ENCODE peak calls at places on chromosomes 1 and 21, in eight cellular contexts. One of them, this sample, is unnamed. For H3K4me1, the result is how much of the 10 kb centered on the place peaks cover.

GRCh38 chr1:189619682-189620332 is 857.9 kb downstream of the BRINP3 start:
- DNase-seq in spleen: no peak
- DNase-seq in stomach: no peak
- DNase-seq in heart left ventricle: no peak
- DNase-seq in gastrocnemius medialis: no peak
- DNase-seq in ovary: no peak
- DNase-seq in uterus: no peak
- DNase-seq in breast epithelium: no peak
- DNase-seq in this sample: no peak

GRCh38 chr1:24992761-24993211 is 62.7 kb upstream of the RUNX3 start:
- DNase-seq in spleen: peak
- DNase-seq in stomach: no peak
- DNase-seq in heart left ventricle: no peak
- DNase-seq in gastrocnemius medialis: no peak
- DNase-seq in ovary: no peak
- DNase-seq in uterus: no peak
- DNase-seq in breast epithelium: no peak
- DNase-seq in this sample: no peak

GRCh38 chr21:45636921-45637646 is 6.4 kb upstream of the PCBP3 start:
- DNase-seq in spleen: no peak
- DNase-seq in stomach: no peak
- DNase-seq in heart left ventricle: no peak
- DNase-seq in gastrocnemius medialis: no peak
- DNase-seq in ovary: no peak
- DNase-seq in uterus: no peak
- DNase-seq in breast epithelium: no peak
- DNase-seq in this sample: no peak

GRCh38 chr1:19300211-19300610 is 11.6 kb upstream of the AKR7A3 start:
- DNase-seq in spleen: no peak
- DNase-seq in stomach: no peak
- DNase-seq in heart left ventricle: no peak
- DNase-seq in gastrocnemius medialis: no peak
- DNase-seq in ovary: no peak
- DNase-seq in uterus: no peak
- DNase-seq in breast epithelium: no peak
- DNase-seq in this sample: no peak

GRCh38 chr1:172662464-172663109 is 3.7 kb downstream of the FASLG start:
- DNase-seq in spleen: peak
- DNase-seq in stomach: peak
- DNase-seq in heart left ventricle: peak
- DNase-seq in gastrocnemius medialis: peak
- DNase-seq in ovary: no peak
- DNase-seq in uterus: peak
- DNase-seq in breast epithelium: no peak
- DNase-seq in this sample: peak

GRCh38 chr1:10691740-10692125 is 104.7 kb downstream of the CASZ1 start:
- DNase-seq in spleen: no peak
- DNase-seq in stomach: no peak
- DNase-seq in heart left ventricle: no peak
- DNase-seq in gastrocnemius medialis: no peak
- DNase-seq in ovary: no peak
- DNase-seq in uterus: no peak
- DNase-seq in breast epithelium: no peak
- DNase-seq in this sample: no peak

GRCh38 chr21:46457801-46458314 is 833 bp upstream of the DIP2A start:
- DNase-seq in spleen: no peak
- DNase-seq in stomach: peak
- DNase-seq in heart left ventricle: peak
- DNase-seq in gastrocnemius medialis: peak
- DNase-seq in ovary: no peak
- DNase-seq in uterus: no peak
- DNase-seq in breast epithelium: no peak
- DNase-seq in this sample: peak

GRCh38 chr1:203797948-203798347 is 2.5 kb downstream of the ZBED6 start:
- DNase-seq in spleen: no peak
- DNase-seq in stomach: no peak
- DNase-seq in heart left ventricle: no peak
- DNase-seq in gastrocnemius medialis: peak
- DNase-seq in ovary: no peak
- DNase-seq in uterus: no peak
- DNase-seq in breast epithelium: no peak
- DNase-seq in this sample: no peak

GRCh38 chr1:6497215-6497866 is 5.9 kb upstream of the PLEKHG5 start:
- DNase-seq in spleen: peak
- DNase-seq in stomach: peak
- DNase-seq in heart left ventricle: peak
- DNase-seq in gastrocnemius medialis: no peak
- DNase-seq in ovary: peak
- DNase-seq in uterus: no peak
- DNase-seq in breast epithelium: no peak
- DNase-seq in this sample: peak

GRCh38 chr1:240351690-240352089 is 260.0 kb downstream of the FMN2 start:
- DNase-seq in spleen: no peak
- DNase-seq in stomach: no peak
- DNase-seq in heart left ventricle: no peak
- DNase-seq in gastrocnemius medialis: no peak
- DNase-seq in ovary: no peak
- DNase-seq in uterus: no peak
- DNase-seq in breast epithelium: no peak
- DNase-seq in this sample: no peak

GRCh38 chr1:11790880-11791715 is 14.7 kb downstream of the MTHFR start:
- DNase-seq in spleen: peak
- DNase-seq in stomach: peak
- DNase-seq in heart left ventricle: peak
- DNase-seq in gastrocnemius medialis: peak
- DNase-seq in ovary: peak
- DNase-seq in uterus: peak
- DNase-seq in breast epithelium: peak
- DNase-seq in this sample: peak

GRCh38 chr1:2642560-2643413 is 10.0 kb upstream of the MMEL1 start:
- DNase-seq in spleen: peak
- DNase-seq in stomach: peak
- DNase-seq in heart left ventricle: peak
- DNase-seq in gastrocnemius medialis: peak
- DNase-seq in ovary: peak
- DNase-seq in uterus: peak
- DNase-seq in breast epithelium: peak
- DNase-seq in this sample: peak

GRCh38 chr1:213984387-213985180 is 3.2 kb upstream of the PROX1 start:
- DNase-seq in spleen: no peak
- DNase-seq in stomach: no peak
- DNase-seq in heart left ventricle: no peak
- DNase-seq in gastrocnemius medialis: no peak
- DNase-seq in ovary: no peak
- DNase-seq in uterus: no peak
- DNase-seq in breast epithelium: no peak
- DNase-seq in this sample: no peak

GRCh38 chr1:208209286-208209685 is 34.9 kb downstream of the PLXNA2 start:
- DNase-seq in spleen: no peak
- DNase-seq in stomach: no peak
- DNase-seq in heart left ventricle: no peak
- DNase-seq in gastrocnemius medialis: no peak
- DNase-seq in ovary: no peak
- DNase-seq in uterus: no peak
- DNase-seq in breast epithelium: no peak
- DNase-seq in this sample: no peak

GRCh38 chr1:165874643-165875042 is 47.2 kb downstream of the UCK2 start:
- DNase-seq in spleen: no peak
- DNase-seq in stomach: no peak
- DNase-seq in heart left ventricle: no peak
- DNase-seq in gastrocnemius medialis: no peak
- DNase-seq in ovary: no peak
- DNase-seq in uterus: no peak
- DNase-seq in breast epithelium: no peak
- DNase-seq in this sample: no peak

GRCh38 chr1:44031051-44031899 is at the start of gene SLC6A9:
- DNase-seq in spleen: peak
- DNase-seq in stomach: peak
- DNase-seq in heart left ventricle: no peak
- DNase-seq in gastrocnemius medialis: no peak
- DNase-seq in ovary: peak
- DNase-seq in uterus: peak
- DNase-seq in breast epithelium: peak
- DNase-seq in this sample: peak

GRCh38 chr1:65066766-65067490 is 81.1 kb upstream of the AK4 start:
- DNase-seq in spleen: peak
- DNase-seq in stomach: peak
- DNase-seq in heart left ventricle: peak
- DNase-seq in gastrocnemius medialis: peak
- DNase-seq in ovary: peak
- DNase-seq in uterus: peak
- DNase-seq in breast epithelium: peak
- DNase-seq in this sample: peak
- TF ChIP-seq POLR2A in spleen: peak
- TF ChIP-seq POLR2A in stomach: no peak
- TF ChIP-seq POLR2A in heart left ventricle: peak
- TF ChIP-seq POLR2A in gastrocnemius medialis: peak
- TF ChIP-seq POLR2A in ovary: peak
- TF ChIP-seq POLR2A in uterus: peak
- TF ChIP-seq POLR2A in breast epithelium: peak
- TF ChIP-seq POLR2A in this sample: peak

GRCh38 chr21:42282715-42283114 is 32.5 kb downstream of the TFF3 start:
- DNase-seq in spleen: peak
- DNase-seq in stomach: no peak
- DNase-seq in heart left ventricle: no peak
- DNase-seq in gastrocnemius medialis: no peak
- DNase-seq in ovary: no peak
- DNase-seq in uterus: no peak
- DNase-seq in breast epithelium: no peak
- DNase-seq in this sample: no peak
- H3K4me1 ChIP-seq in spleen: under half
- H3K4me1 ChIP-seq in stomach: under half
- H3K4me1 ChIP-seq in heart left ventricle: under half
- H3K4me1 ChIP-seq in gastrocnemius medialis: under half
- H3K4me1 ChIP-seq in ovary: under half
- H3K4me1 ChIP-seq in uterus: under half
- H3K4me1 ChIP-seq in breast epithelium: under half
- H3K4me1 ChIP-seq in this sample: under half

GRCh38 chr1:238119060-238119459 is 228.3 kb upstream of the ZP4 start:
- DNase-seq in spleen: no peak
- DNase-seq in stomach: no peak
- DNase-seq in heart left ventricle: no peak
- DNase-seq in gastrocnemius medialis: no peak
- DNase-seq in ovary: no peak
- DNase-seq in uterus: no peak
- DNase-seq in breast epithelium: no peak
- DNase-seq in this sample: no peak
- TF ChIP-seq POLR2A in spleen: no peak
- TF ChIP-seq POLR2A in stomach: no peak
- TF ChIP-seq POLR2A in heart left ventricle: no peak
- TF ChIP-seq POLR2A in gastrocnemius medialis: no peak
- TF ChIP-seq POLR2A in ovary: no peak
- TF ChIP-seq POLR2A in uterus: no peak
- TF ChIP-seq POLR2A in breast epithelium: no peak
- TF ChIP-seq POLR2A in this sample: no peak

GRCh38 chr1:184493987-184494388 is 107.2 kb downstream of the C1orf21 start:
- DNase-seq in spleen: no peak
- DNase-seq in stomach: no peak
- DNase-seq in heart left ventricle: no peak
- DNase-seq in gastrocnemius medialis: peak
- DNase-seq in ovary: no peak
- DNase-seq in uterus: no peak
- DNase-seq in breast epithelium: no peak
- DNase-seq in this sample: peak
- H3K4me1 ChIP-seq in spleen: under half
- H3K4me1 ChIP-seq in stomach: half or more
- H3K4me1 ChIP-seq in heart left ventricle: half or more
- H3K4me1 ChIP-seq in gastrocnemius medialis: half or more
- H3K4me1 ChIP-seq in ovary: under half
- H3K4me1 ChIP-seq in uterus: under half
- H3K4me1 ChIP-seq in breast epithelium: under half
- H3K4me1 ChIP-seq in this sample: under half

GRCh38 chr1:93683234-93683633 is 1.6 kb upstream of the BCAR3 start:
- DNase-seq in spleen: no peak
- DNase-seq in stomach: no peak
- DNase-seq in heart left ventricle: no peak
- DNase-seq in gastrocnemius medialis: no peak
- DNase-seq in ovary: no peak
- DNase-seq in uterus: no peak
- DNase-seq in breast epithelium: no peak
- DNase-seq in this sample: no peak

GRCh38 chr1:93681095-93681548 is 515 bp downstream of the BCAR3 start:
- DNase-seq in spleen: peak
- DNase-seq in stomach: no peak
- DNase-seq in heart left ventricle: no peak
- DNase-seq in gastrocnemius medialis: no peak
- DNase-seq in ovary: peak
- DNase-seq in uterus: no peak
- DNase-seq in breast epithelium: no peak
- DNase-seq in this sample: no peak

GRCh38 chr1:93680121-93681094 is 1.2 kb downstream of the BCAR3 start:
- DNase-seq in spleen: peak
- DNase-seq in stomach: peak
- DNase-seq in heart left ventricle: peak
- DNase-seq in gastrocnemius medialis: peak
- DNase-seq in ovary: peak
- DNase-seq in uterus: peak
- DNase-seq in breast epithelium: peak
- DNase-seq in this sample: peak

GRCh38 chr1:93679546-93679945 is 2.1 kb downstream of the BCAR3 start:
- DNase-seq in spleen: no peak
- DNase-seq in stomach: no peak
- DNase-seq in heart left ventricle: no peak
- DNase-seq in gastrocnemius medialis: no peak
- DNase-seq in ovary: no peak
- DNase-seq in uterus: no peak
- DNase-seq in breast epithelium: no peak
- DNase-seq in this sample: no peak

DNA sequence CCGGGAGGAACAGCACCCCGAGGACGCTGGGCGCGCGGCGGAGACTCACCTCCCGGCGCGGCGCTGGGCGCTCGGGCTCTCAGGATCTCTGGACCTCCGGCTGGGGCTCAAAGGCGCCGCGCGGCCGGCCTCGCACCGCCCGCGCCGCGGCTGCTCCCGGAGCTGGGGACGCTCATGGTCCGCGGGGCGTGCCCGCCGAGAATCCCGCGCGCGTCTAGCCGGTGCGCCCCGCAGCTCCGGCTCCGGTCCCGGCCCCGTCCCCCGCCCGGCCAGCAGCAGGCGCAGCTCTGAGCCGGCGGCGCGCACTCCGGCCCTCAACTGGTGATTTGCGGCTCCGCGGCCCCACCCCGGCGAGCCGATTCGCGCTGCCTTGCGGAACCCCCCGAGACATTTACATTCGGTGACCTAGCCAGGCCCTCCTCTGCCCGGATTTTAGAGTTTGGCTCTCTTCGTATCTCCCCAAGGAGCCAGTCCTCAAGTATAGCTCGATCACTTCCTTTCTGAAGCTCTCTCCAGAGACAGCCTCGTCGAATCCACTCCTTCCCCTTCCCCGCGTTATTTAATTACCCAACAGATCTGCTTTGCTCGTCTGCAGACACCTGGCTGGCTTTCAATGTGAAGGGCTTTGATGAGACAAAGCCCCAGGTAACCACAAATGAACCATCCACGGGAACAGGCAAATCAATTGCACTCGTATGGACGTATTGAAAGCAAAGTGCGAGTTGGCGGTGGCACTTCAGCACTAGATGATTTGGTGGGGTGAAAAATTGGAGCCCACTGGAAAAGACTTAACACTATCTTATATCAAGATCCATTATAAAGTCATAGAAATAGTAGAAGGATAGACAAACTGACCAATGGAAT is at the start of gene BCAR3:
- DNase-seq in spleen: peak
- DNase-seq in stomach: peak
- DNase-seq in heart left ventricle: peak
- DNase-seq in gastrocnemius medialis: peak
- DNase-seq in ovary: peak
- DNase-seq in uterus: peak
- DNase-seq in breast epithelium: peak
- DNase-seq in this sample: peak
- TF ChIP-seq POLR2A in spleen: no peak
- TF ChIP-seq POLR2A in stomach: no peak
- TF ChIP-seq POLR2A in heart left ventricle: no peak
- TF ChIP-seq POLR2A in gastrocnemius medialis: peak
- TF ChIP-seq POLR2A in ovary: peak
- TF ChIP-seq POLR2A in uterus: peak
- TF ChIP-seq POLR2A in breast epithelium: no peak
- TF ChIP-seq POLR2A in this sample: peak